ENCODE peak calls at places on chromosomes 3 and 15, in four cellular contexts. Q is K562, R is HCT116, I is HepG2. X is an unnamed sample.
A peak's percentile ranks its signal among the peaks of the same experiment; 100 is the strongest.

GRCh38 chr3:115660646-115661442 is 37.5 kb downstream of the GAP43 start:
- DNase-seq in Q (no peak), R (no peak), I (no peak), X (no peak)

GRCh38 chr3:56137406-56137805 is 330.9 kb downstream of the ERC2 start:
- DNase-seq in Q (no peak), R (no peak), I (no peak), X (no peak)

GRCh38 chr3:14863324-14864100 is 44.8 kb downstream of the FGD5 start:
- DNase-seq in Q (no peak), R (no peak), I (no peak), X (peak; percentile 21)

GRCh38 chr3:29554584-29554983 is 273.7 kb downstream of the RBMS3 start:
- DNase-seq in Q (no peak), R (no peak), I (no peak), X (no peak)

GRCh38 chr3:69403406-69403934 is 17.6 kb upstream of the FRMD4B start:
- DNase-seq in Q (no peak), R (no peak), I (no peak), X (no peak)

GRCh38 chr15:38670142-38671002 is 105.8 kb upstream of the RASGRP1 start:
- DNase-seq in Q (no peak), R (no peak), I (no peak), X (no peak)

GRCh38 chr15:89023311-89023961 is 64.8 kb upstream of the ABHD2 start:
- DNase-seq in Q (no peak), R (no peak), I (no peak), X (no peak)

GRCh38 chr15:70018646-70019600 is 78.8 kb downstream of the TLE3 start:
- DNase-seq in Q (no peak), R (no peak), I (no peak), X (no peak)

GRCh38 chr3:11154036-11154952 is at the start of gene HRH1:
- DNase-seq in Q (no peak), R (no peak), I (no peak), X (no peak)

GRCh38 chr3:111351334-111351733 is 190.7 kb upstream of the CD96 start:
- DNase-seq in Q (no peak), R (no peak), I (no peak), X (no peak)

GRCh38 chr3:99630815-99631214 is 7.6 kb upstream of the COL8A1 start:
- DNase-seq in Q (no peak), R (no peak), I (no peak), X (no peak)

GRCh38 chr3:107561980-107562379 is 39.2 kb downstream of the BBX start:
- DNase-seq in Q (no peak), R (no peak), I (no peak), X (no peak)

GRCh38 chr3:107557743-107558142 is 35.0 kb downstream of the BBX start:
- DNase-seq in Q (no peak), R (no peak), I (no peak), X (no peak)

GRCh38 chr3:107555359-107555758 is 32.6 kb downstream of the BBX start:
- DNase-seq in Q (no peak), R (no peak), I (no peak), X (no peak)

GRCh38 chr3:107562979-107563531 is 40.3 kb downstream of the BBX start:
- DNase-seq in Q (no peak), R (no peak), I (no peak), X (no peak)

DNA sequence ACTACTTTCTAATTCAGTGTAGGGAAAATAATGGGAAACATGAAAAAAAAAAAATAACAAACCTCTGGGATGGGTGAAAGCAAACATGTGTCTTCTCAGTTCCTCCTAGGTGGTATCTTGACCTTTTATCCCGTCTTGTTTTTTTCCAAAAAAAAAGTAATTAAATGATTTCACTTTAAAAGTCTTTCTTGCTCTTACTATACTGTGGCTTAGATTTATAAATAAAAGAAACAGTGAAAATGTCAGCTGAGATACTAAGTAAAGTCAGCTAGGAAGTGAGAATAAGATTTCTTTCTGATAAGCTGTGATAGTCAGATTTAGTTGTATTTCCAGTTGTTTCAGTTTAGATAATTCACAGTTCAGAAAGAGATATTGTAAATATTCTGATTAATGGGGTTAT is 37.4 kb downstream of the BBX start:
- DNase-seq in Q (no peak), R (no peak), I (no peak), X (no peak)
- TF ChIP-seq FOSL1 in Q (no peak), R (no peak), I (no peak), X (no peak)

GRCh38 chr15:57743424-57743823 is 36.9 kb downstream of the POLR2M start:
- DNase-seq in Q (peak; percentile 15), R (no peak), I (peak; percentile 4), X (no peak)
- TF ChIP-seq FOSL1 in Q (no peak), R (no peak), I (no peak), X (no peak)

DNA sequence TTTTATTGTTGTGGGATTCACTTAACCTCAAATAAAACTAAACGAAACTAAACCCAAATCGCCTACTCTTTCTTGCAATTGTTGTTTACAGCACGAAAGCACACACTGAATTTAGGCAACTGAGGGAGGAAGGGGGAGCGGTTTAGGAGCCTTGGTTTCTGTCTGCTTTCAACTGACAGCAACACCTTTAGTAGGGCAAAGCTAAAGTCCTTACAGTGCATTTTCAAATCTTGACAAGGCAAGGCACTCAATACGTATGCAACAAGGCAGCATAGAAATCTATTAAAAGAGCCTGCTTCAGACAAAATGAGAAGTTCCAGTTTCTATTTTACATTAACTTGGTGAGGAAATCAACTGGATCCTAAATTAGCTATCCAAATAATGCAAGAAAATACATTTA is 174.6 kb downstream of the CHST2 start:
- DNase-seq in Q (no peak), R (no peak), I (no peak), X (no peak)
- TF ChIP-seq FOSL1 in Q (no peak), R (no peak), I (no peak), X (no peak)

GRCh38 chr3:141875374-141875892 is 1.0 kb upstream of the ATP1B3 start:
- DNase-seq in Q (peak; percentile 88), R (peak; percentile 69), I (peak; percentile 67), X (peak; percentile 84)
- TF ChIP-seq FOSL1 in Q (no peak), R (no peak), I (no peak), X (no peak)

DNA sequence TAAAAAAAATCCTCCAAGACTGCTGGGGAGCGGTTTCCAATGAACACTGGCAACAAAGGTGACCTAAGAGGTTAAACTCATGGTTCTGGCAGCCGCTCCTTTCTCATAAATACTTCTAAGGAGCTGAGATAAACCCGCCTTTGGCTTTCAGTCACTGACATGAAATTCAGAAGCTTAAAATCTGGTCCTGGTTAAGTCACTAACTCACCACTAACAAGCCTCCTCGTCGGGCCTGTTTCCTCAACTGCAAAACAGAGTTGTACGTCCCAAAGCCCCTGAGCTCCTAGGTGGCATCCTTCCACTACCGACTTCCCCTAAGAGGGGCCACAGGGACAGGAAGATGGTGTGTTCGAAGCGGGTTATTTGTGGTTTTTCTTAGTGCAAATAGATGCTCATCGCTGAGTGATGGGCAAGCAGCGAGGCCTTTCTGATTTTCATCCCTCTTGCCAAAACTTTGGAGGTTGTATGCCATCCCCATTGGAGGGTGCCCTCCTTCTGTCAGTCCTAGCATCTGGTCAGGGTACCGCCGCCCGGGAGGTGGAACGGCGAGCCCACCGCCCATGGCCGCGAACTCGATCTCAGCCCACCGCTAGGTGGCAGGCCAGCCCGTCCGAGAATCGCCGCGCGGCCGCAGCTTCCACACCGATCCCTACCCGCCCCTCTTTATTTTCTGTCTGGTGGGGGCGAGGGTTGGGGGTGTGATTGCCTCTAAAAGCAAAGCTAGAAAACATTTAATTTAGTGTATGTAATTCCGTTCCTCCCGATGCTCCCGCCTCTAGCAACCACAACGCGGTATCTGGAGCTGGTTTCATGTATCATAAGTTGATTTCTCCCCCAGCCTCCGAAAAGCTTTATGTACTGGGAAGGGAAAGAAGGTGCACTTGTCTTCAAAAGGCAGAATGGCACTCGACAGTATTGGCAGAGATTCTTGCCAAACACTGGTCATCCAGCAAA is 4.5 kb downstream of the BCL6 start:
- DNase-seq in Q (peak; percentile 70), R (no peak), I (no peak), X (no peak)
- TF ChIP-seq FOSL1 in Q (no peak), R (no peak), I (no peak), X (no peak)

GRCh38 chr15:66923438-66923881 is 141.9 kb upstream of the SMAD3 start:
- DNase-seq in Q (peak; percentile 61), R (peak; percentile 37), I (peak; percentile 34), X (no peak)
- TF ChIP-seq FOSL1 in Q (no peak), R (no peak), I (no peak), X (no peak)

GRCh38 chr15:26661727-26662126 is 111.1 kb downstream of the GABRB3 start:
- DNase-seq in Q (no peak), R (no peak), I (no peak), X (no peak)
- TF ChIP-seq FOSL1 in Q (no peak), R (no peak), I (no peak), X (no peak)

DNA sequence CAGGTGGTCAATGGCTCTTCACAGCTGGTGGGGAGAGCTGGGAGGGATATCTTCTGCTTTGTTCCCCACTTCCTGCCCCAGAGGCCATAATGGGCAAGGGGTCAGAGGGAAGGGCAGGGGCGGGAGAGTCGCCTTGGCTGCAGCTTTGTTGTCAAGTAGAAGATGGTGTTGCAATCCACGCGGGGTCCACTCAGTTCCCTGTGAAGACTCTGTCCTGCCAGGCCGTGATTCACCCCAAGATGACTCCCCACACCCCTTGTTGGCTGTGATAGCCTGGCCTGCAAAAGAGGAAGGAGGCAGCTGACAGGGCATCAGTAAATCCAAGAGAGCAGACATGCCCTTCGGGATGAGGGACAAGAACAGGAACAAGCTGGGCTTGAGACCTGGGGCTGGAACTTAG is 6.9 kb downstream of the GALNT15 start:
- DNase-seq in Q (no peak), R (no peak), I (no peak), X (no peak)
- TF ChIP-seq FOSL1 in Q (no peak), R (no peak), I (no peak), X (no peak)

X was measured in H1.